ENCODE peak calls at places on chromosome 15, in four cellular contexts. S is A549, T is hepatocyte, M is breast epithelium. R is an unnamed sample.

GRCh38 chr15:81339851-81340250 is 15.9 kb upstream of the STARD5 start:
- DNase-seq in S (no peak), T (no peak), M (no peak), R (no peak)

GRCh38 chr15:80587816-80588456 is 107.2 kb upstream of the ABHD17C start:
- DNase-seq in S (no peak), T (no peak), M (no peak), R (no peak)

GRCh38 chr15:34861216-34861615 is 65.9 kb upstream of the ACTC1 start:
- DNase-seq in S (no peak), T (no peak), M (no peak), R (no peak)

GRCh38 chr15:66884661-66885237 is 180.7 kb upstream of the SMAD3 start:
- DNase-seq in S (no peak), T (no peak), M (no peak), R (no peak)

GRCh38 chr15:64987136-64987535 is 2.6 kb downstream of the SPG21 start:
- DNase-seq in S (no peak), T (no peak), M (no peak), R (no peak)

GRCh38 chr15:34318277-34319079 is 19.1 kb downstream of the SLC12A6 start:
- DNase-seq in S (peak), T (peak), M (peak), R (no peak)

GRCh38 chr15:46411900-46412299 is 777.1 kb downstream of the SQOR start:
- DNase-seq in S (no peak), T (no peak), M (no peak), R (no peak)

GRCh38 chr15:95522533-95522932 is 808.0 kb upstream of the NR2F2 start:
- DNase-seq in S (no peak), T (no peak), M (no peak), R (no peak)

GRCh38 chr15:85011210-85011571 is 29.5 kb downstream of the PDE8A start:
- DNase-seq in S (no peak), T (no peak), M (no peak), R (no peak)

GRCh38 chr15:41115652-41116115 is 396 bp downstream of the INO80 start:
- DNase-seq in S (peak), T (peak), M (peak), R (peak)

GRCh38 chr15:78640840-78641733 is at the start of gene CHRNB4:
- DNase-seq in S (peak), T (peak), M (no peak), R (no peak)

GRCh38 chr15:79067969-79068368 is 22.6 kb downstream of the RASGRF1 start:
- DNase-seq in S (no peak), T (no peak), M (no peak), R (no peak)

GRCh38 chr15:98647774-98648653 is at the start of gene IGF1R:
- DNase-seq in S (peak), T (peak), M (peak), R (peak)

GRCh38 chr15:98648654-98649537 is 557 bp downstream of the IGF1R start:
- DNase-seq in S (no peak), T (peak), M (no peak), R (no peak)

GRCh38 chr15:98649621-98649995 is 1.3 kb downstream of the IGF1R start:
- DNase-seq in S (peak), T (peak), M (no peak), R (no peak)

GRCh38 chr15:98647026-98647773 is 1.1 kb upstream of the IGF1R start:
- DNase-seq in S (peak), T (peak), M (peak), R (peak)

GRCh38 chr15:98646546-98647025 is 1.8 kb upstream of the IGF1R start:
- DNase-seq in S (no peak), T (no peak), M (no peak), R (no peak)
- H3K4me3 ChIP-seq in S (peak), T (peak), M (no peak), R (peak)

DNA sequence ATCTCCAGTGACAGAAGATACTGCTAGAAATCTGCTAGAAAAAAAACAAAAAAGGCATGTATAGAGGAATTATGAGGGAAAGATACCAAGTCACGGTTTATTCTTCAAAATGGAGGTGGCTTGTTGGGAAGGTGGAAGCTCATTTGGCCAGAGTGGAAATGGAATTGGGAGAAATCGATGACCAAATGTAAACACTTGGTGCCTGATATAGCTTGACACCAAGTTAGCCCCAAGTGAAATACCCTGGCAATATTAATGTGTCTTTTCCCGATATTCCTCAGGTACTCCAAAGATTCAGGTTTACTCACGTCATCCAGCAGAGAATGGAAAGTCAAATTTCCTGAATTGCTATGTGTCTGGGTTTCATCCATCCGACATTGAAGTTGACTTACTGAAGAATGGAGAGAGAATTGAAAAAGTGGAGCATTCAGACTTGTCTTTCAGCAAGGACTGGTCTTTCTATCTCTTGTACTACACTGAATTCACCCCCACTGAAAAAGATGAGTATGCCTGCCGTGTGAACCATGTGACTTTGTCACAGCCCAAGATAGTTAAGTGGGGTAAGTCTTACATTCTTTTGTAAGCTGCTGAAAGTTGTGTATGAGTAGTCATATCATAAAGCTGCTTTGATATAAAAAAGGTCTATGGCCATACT is 4.0 kb downstream of the B2M start:
- DNase-seq in S (no peak), T (no peak), M (no peak), R (no peak)
- H3K4me3 ChIP-seq in S (no peak), T (no peak), M (no peak), R (peak)

DNA sequence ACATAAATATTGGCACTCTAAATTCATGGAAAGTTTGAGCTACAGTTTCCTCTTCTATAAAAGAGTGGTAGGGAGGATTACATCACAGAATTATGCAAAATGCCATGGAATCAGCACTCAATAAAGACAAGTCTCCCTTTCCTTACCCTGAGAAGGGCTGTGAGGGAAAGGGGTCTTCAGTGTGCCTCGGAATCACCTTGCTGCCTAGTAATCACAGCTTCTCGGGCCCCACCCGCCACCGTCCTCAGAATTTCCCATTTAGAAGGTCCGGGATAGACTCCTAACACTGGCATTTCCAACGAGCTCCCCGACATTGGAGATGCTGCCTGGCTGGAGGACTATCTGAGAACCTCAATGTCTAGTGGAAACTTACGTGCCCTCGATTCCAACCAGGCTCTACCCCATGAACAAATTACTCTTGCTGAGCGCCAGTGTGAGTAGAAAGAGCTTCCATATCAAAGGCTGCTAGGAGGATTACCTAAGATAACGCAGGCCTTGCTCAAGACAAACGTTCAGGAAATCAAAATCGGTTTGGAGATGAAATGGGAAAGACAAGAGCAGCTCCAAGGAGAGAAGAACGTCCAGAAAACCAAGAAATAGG is 92.1 kb upstream of the CHD2 start:
- DNase-seq in S (no peak), T (peak), M (no peak), R (no peak)
- H3K4me3 ChIP-seq in S (peak), T (no peak), M (peak), R (peak)

GRCh38 chr15:72855791-72856190 is 72.2 kb upstream of the ADPGK start:
- DNase-seq in S (no peak), T (no peak), M (no peak), R (no peak)

GRCh38 chr15:72857331-72858065 is 73.9 kb upstream of the ADPGK start:
- DNase-seq in S (no peak), T (no peak), M (no peak), R (no peak)

GRCh38 chr15:72859023-72859756 is 75.6 kb upstream of the ADPGK start:
- DNase-seq in S (no peak), T (peak), M (no peak), R (no peak)

GRCh38 chr15:72858205-72858604 is 74.6 kb upstream of the ADPGK start:
- DNase-seq in S (no peak), T (no peak), M (no peak), R (no peak)

DNA sequence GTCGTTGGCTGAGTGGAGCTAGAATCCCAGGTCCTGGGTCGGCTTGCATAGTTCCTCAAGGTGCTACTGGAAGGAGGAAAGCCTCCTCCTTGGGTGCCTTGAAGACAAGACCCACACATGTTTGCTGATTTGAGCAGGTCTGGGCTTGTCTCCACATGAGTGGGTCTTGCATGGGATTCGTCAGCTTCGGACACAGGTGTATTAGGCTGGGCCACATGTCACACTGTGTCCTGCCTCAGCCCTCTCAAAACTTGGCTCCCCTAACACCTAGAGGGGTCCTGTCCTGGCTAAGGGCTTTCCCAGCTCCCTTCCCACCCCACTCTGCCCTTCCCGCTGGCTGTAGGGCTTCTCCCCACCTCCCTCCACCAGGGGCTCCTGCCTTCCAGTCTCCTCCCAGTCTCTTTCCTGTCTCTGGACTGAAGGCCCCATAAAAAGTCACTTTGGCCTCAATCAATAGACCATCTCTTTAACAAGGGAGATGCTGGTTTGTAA is 73.0 kb upstream of the ADPGK start:
- DNase-seq in S (no peak), T (no peak), M (no peak), R (no peak)
- H3K4me3 ChIP-seq in S (no peak), T (no peak), M (no peak), R (no peak)

DNA sequence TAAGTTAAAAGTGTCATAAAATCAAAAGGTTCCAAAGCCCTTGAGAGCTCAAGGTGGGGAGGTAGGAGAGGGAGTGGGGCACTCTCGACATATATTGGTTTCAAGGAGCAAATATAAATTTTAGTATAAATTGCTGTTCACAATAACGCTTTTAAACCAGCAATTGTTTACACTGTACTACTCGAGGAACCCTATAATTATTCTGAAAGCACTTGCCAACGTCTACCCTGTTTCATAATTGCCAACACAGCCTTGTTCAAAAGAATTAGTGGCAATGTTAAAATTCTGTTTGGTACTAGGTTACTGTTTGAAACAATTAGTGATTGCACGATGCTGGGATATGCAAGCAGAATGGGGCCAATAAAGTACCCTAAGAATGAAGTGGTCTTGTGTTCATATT is 76.3 kb upstream of the ICE2 start:
- DNase-seq in S (no peak), T (no peak), M (no peak), R (no peak)
- H3K4me3 ChIP-seq in S (no peak), T (no peak), M (no peak), R (no peak)

GRCh38 chr15:61835476-61836106 is 224.7 kb downstream of the VPS13C start:
- DNase-seq in S (peak), T (peak), M (no peak), R (peak)
- H3K4me3 ChIP-seq in S (peak), T (no peak), M (no peak), R (no peak)

GRCh38 chr15:74261041-74261440 is 24.9 kb downstream of the CCDC33 start:
- DNase-seq in S (no peak), T (no peak), M (no peak), R (no peak)
- H3K4me3 ChIP-seq in S (no peak), T (no peak), M (no peak), R (no peak)

R was measured in effector memory CD4-positive, alpha-beta T cell.